ENCODE peak calls at places on chromosomes 1 and 21, in five cellular contexts. One of them, this sample, is unnamed.

GRCh38 chr1:27321813-27322568 is at the start of gene TMEM222:
- DNase-seq in WERI-Rb-1: peak; percentile 96
- DNase-seq in HepG2: peak; percentile 92
- DNase-seq in IMR-90: peak; percentile 95
- DNase-seq in brain microvascular endothelial cell: peak; percentile 92
- DNase-seq in this sample: peak; percentile 99

GRCh38 chr1:39752703-39753102 is 14.0 kb downstream of the PPIE start:
- DNase-seq in IMR-90: no peak
- DNase-seq in WERI-Rb-1: no peak
- DNase-seq in brain microvascular endothelial cell: no peak
- DNase-seq in HepG2: no peak
- DNase-seq in this sample: no peak

GRCh38 chr1:209652873-209653401 is 712 bp upstream of the LAMB3 start:
- DNase-seq in brain microvascular endothelial cell: peak; percentile 51
- DNase-seq in WERI-Rb-1: no peak
- DNase-seq in HepG2: peak; percentile 70
- DNase-seq in IMR-90: peak; percentile 50
- DNase-seq in this sample: peak; percentile 92

GRCh38 chr1:240465531-240465940 is 146.4 kb downstream of the GREM2 start:
- DNase-seq in HepG2: no peak
- DNase-seq in WERI-Rb-1: no peak
- DNase-seq in IMR-90: peak; percentile 54
- DNase-seq in brain microvascular endothelial cell: no peak
- DNase-seq in this sample: no peak

GRCh38 chr1:210360852-210361477 is 32.3 kb downstream of the HHAT start:
- DNase-seq in IMR-90: peak; percentile 74
- DNase-seq in HepG2: peak; percentile 52
- DNase-seq in WERI-Rb-1: no peak
- DNase-seq in brain microvascular endothelial cell: peak; percentile 37
- DNase-seq in this sample: no peak

GRCh38 chr1:184512724-184513123 is 125.9 kb downstream of the C1orf21 start:
- DNase-seq in WERI-Rb-1: no peak
- DNase-seq in brain microvascular endothelial cell: no peak
- DNase-seq in IMR-90: no peak
- DNase-seq in HepG2: no peak
- DNase-seq in this sample: no peak

GRCh38 chr1:5910666-5911065 is 81.6 kb downstream of the NPHP4 start:
- DNase-seq in HepG2: no peak
- DNase-seq in WERI-Rb-1: no peak
- DNase-seq in IMR-90: no peak
- DNase-seq in brain microvascular endothelial cell: no peak
- DNase-seq in this sample: no peak

GRCh38 chr21:37153935-37154350 is 80.9 kb downstream of the TTC3 start:
- DNase-seq in brain microvascular endothelial cell: no peak
- DNase-seq in IMR-90: peak; percentile 18
- DNase-seq in HepG2: peak; percentile 98
- DNase-seq in WERI-Rb-1: peak; percentile 81
- DNase-seq in this sample: no peak

GRCh38 chr1:63777286-63777685 is 3.5 kb downstream of the ROR1 start:
- DNase-seq in WERI-Rb-1: no peak
- DNase-seq in HepG2: no peak
- DNase-seq in brain microvascular endothelial cell: no peak
- DNase-seq in IMR-90: no peak
- DNase-seq in this sample: no peak

GRCh38 chr1:168421399-168422004 is 122.3 kb downstream of the XCL2 start:
- DNase-seq in brain microvascular endothelial cell: no peak
- DNase-seq in HepG2: no peak
- DNase-seq in IMR-90: no peak
- DNase-seq in WERI-Rb-1: no peak
- DNase-seq in this sample: no peak

GRCh38 chr1:152886090-152886489 is 8.0 kb downstream of the SMCP start:
- DNase-seq in WERI-Rb-1: no peak
- DNase-seq in HepG2: no peak
- DNase-seq in brain microvascular endothelial cell: no peak
- DNase-seq in IMR-90: no peak
- DNase-seq in this sample: no peak

GRCh38 chr1:116766616-116767469 is 12.6 kb downstream of the CD2 start:
- DNase-seq in WERI-Rb-1: no peak
- DNase-seq in brain microvascular endothelial cell: no peak
- DNase-seq in HepG2: no peak
- DNase-seq in IMR-90: no peak
- DNase-seq in this sample: no peak

GRCh38 chr21:45975017-45975595 is 6.5 kb upstream of the COL6A1 start:
- DNase-seq in brain microvascular endothelial cell: no peak
- DNase-seq in IMR-90: peak; percentile 43
- DNase-seq in WERI-Rb-1: peak; percentile 68
- DNase-seq in HepG2: no peak
- DNase-seq in this sample: no peak

GRCh38 chr1:19762175-19762779 is 37.4 kb downstream of the TMCO4 start:
- DNase-seq in IMR-90: peak; percentile 23
- DNase-seq in brain microvascular endothelial cell: peak; percentile 31
- DNase-seq in WERI-Rb-1: peak; percentile 50
- DNase-seq in HepG2: peak; percentile 6
- DNase-seq in this sample: peak; percentile 62

GRCh38 chr1:119549719-119550141 is 42.7 kb downstream of the HSD3B1 start:
- DNase-seq in HepG2: peak; percentile 53
- DNase-seq in WERI-Rb-1: peak; percentile 65
- DNase-seq in IMR-90: peak; percentile 67
- DNase-seq in brain microvascular endothelial cell: peak; percentile 76
- DNase-seq in this sample: no peak

DNA sequence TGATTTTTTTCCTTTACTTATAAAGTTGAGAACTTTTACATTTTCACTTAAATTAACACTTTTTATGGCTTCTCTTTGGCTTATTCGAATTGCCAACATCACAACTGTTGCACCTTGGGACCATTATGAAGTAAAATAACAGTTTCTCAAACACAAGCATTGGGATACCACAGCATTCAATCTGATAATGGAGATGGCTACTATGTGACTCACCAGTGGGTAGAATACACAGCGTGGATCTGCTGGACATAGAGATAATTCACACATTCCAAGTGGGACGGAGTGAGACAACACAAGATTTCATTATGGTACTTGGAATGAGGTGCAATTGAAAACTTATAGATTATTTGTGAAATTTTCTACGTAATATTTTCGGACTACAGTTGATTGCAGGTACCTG is 68.0 kb downstream of the ADAMTS1 start:
- DNase-seq in brain microvascular endothelial cell: peak; percentile 47
- DNase-seq in WERI-Rb-1: no peak
- DNase-seq in HepG2: no peak
- DNase-seq in IMR-90: peak; percentile 31
- DNase-seq in this sample: no peak
- H3K4me3 ChIP-seq in brain microvascular endothelial cell: no peak overlapping the region
- H3K4me3 ChIP-seq in WERI-Rb-1: no peak overlapping the region
- H3K4me3 ChIP-seq in HepG2: no peak overlapping the region
- H3K4me3 ChIP-seq in IMR-90: no peak overlapping the region
- H3K4me3 ChIP-seq in this sample: no peak overlapping the region

GRCh38 chr21:39317134-39318090 is 4.0 kb upstream of the BRWD1 start:
- DNase-seq in brain microvascular endothelial cell: no peak
- DNase-seq in WERI-Rb-1: no peak
- DNase-seq in HepG2: no peak
- DNase-seq in IMR-90: no peak
- DNase-seq in this sample: no peak

GRCh38 chr21:39316062-39316461 is 2.6 kb upstream of the BRWD1 start:
- DNase-seq in HepG2: no peak
- DNase-seq in IMR-90: no peak
- DNase-seq in brain microvascular endothelial cell: no peak
- DNase-seq in WERI-Rb-1: no peak
- DNase-seq in this sample: no peak

GRCh38 chr21:39318091-39318959 is 4.9 kb upstream of the BRWD1 start:
- DNase-seq in brain microvascular endothelial cell: no peak
- DNase-seq in HepG2: no peak
- DNase-seq in IMR-90: no peak
- DNase-seq in WERI-Rb-1: no peak
- DNase-seq in this sample: no peak

GRCh38 chr21:39315603-39316002 is 2.2 kb upstream of the BRWD1 start:
- DNase-seq in WERI-Rb-1: no peak
- DNase-seq in IMR-90: no peak
- DNase-seq in brain microvascular endothelial cell: no peak
- DNase-seq in HepG2: no peak
- DNase-seq in this sample: no peak

DNA sequence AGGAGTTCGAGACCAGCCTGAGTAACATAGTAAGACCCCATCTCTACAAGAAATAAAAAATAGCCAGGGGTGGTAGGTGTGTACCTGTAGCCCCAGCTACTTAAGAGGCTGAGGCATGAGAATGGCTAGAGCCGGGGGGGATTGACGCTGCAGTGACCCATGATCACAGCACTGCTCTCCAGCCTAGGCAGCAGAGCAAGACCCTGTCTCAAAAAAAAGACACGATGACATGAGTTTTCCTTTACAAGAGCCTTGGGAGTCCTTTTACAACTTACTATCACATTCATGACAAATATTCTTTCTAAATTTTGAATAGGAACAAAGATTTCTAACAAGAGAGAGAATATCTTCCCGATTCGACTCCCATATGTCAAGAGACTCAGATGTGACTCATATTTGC is 3.3 kb upstream of the BRWD1 start:
- DNase-seq in WERI-Rb-1: no peak
- DNase-seq in HepG2: no peak
- DNase-seq in brain microvascular endothelial cell: no peak
- DNase-seq in IMR-90: no peak
- DNase-seq in this sample: no peak
- H3K27ac ChIP-seq in WERI-Rb-1: no peak overlapping the region
- H3K27ac ChIP-seq in HepG2: no peak overlapping the region
- H3K27ac ChIP-seq in brain microvascular endothelial cell: no peak overlapping the region
- H3K27ac ChIP-seq in IMR-90: no peak overlapping the region
- H3K27ac ChIP-seq in this sample: no peak overlapping the region

GRCh38 chr1:246482780-246483179 is 24.3 kb downstream of the SMYD3 start:
- DNase-seq in IMR-90: peak; percentile 43
- DNase-seq in WERI-Rb-1: no peak
- DNase-seq in HepG2: no peak
- DNase-seq in brain microvascular endothelial cell: no peak
- DNase-seq in this sample: no peak

GRCh38 chr1:246488674-246489073 is 18.4 kb downstream of the SMYD3 start:
- DNase-seq in brain microvascular endothelial cell: no peak
- DNase-seq in HepG2: no peak
- DNase-seq in IMR-90: no peak
- DNase-seq in WERI-Rb-1: no peak
- DNase-seq in this sample: no peak

GRCh38 chr1:246479061-246479460 is 28.0 kb downstream of the SMYD3 start:
- DNase-seq in HepG2: no peak
- DNase-seq in IMR-90: no peak
- DNase-seq in brain microvascular endothelial cell: no peak
- DNase-seq in WERI-Rb-1: no peak
- DNase-seq in this sample: no peak

GRCh38 chr1:246477634-246478033 is 29.4 kb downstream of the SMYD3 start:
- DNase-seq in brain microvascular endothelial cell: no peak
- DNase-seq in HepG2: no peak
- DNase-seq in IMR-90: no peak
- DNase-seq in WERI-Rb-1: no peak
- DNase-seq in this sample: no peak

DNA sequence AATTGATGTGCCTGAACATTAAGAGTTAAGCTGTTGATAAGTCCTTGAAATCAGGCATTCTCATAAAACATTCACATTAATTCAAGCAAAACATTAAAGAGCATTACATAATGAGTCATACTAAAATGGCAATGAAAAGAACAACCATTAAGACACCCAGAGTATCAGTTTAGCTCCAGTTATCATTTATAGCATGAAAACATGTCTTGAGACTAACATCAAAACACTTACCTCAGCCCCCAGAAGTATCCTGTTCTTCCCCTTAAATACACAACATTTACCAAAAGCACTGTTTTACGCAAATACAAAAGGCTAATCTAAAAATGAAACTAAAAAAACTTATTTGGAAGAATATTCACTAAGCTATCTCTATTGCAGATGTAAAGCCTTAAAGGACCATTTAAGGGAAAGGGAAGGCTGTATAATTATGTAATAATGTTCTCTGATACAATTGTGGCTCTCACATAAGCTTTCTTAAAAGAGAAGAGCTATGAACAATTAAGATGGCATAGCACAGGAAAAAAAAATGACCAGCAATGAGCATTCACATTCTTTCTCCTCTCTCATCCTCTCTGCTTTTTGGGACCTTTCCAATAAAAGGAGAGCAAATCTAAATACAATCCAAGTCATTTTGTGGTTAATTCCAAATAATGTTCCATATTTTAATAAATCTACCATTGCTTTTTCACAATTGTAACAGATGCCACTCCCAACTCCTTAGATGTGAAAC is 23.7 kb downstream of the SMYD3 start:
- DNase-seq in HepG2: no peak
- DNase-seq in brain microvascular endothelial cell: no peak
- DNase-seq in WERI-Rb-1: no peak
- DNase-seq in IMR-90: peak; percentile 38
- DNase-seq in this sample: no peak
- H3K4me3 ChIP-seq in HepG2: no peak overlapping the region
- H3K4me3 ChIP-seq in brain microvascular endothelial cell: no peak overlapping the region
- H3K4me3 ChIP-seq in WERI-Rb-1: no peak overlapping the region
- H3K4me3 ChIP-seq in IMR-90: peak overlapping the region; percentile 26
- H3K4me3 ChIP-seq in this sample: peak overlapping the region; percentile 6

GRCh38 chr21:41685511-41686149 is 81.2 kb downstream of the RIPK4 start:
- DNase-seq in HepG2: no peak
- DNase-seq in brain microvascular endothelial cell: no peak
- DNase-seq in IMR-90: no peak
- DNase-seq in WERI-Rb-1: no peak
- DNase-seq in this sample: no peak
- H3K27ac ChIP-seq in HepG2: no peak overlapping the region
- H3K27ac ChIP-seq in brain microvascular endothelial cell: no peak overlapping the region
- H3K27ac ChIP-seq in IMR-90: no peak overlapping the region
- H3K27ac ChIP-seq in WERI-Rb-1: no peak overlapping the region
- H3K27ac ChIP-seq in this sample: no peak overlapping the region

GRCh38 chr1:169676001-169676400 is 35.4 kb downstream of the SELL start:
- DNase-seq in IMR-90: peak; percentile 38
- DNase-seq in WERI-Rb-1: no peak
- DNase-seq in HepG2: no peak
- DNase-seq in brain microvascular endothelial cell: peak; percentile 86
- DNase-seq in this sample: no peak
- H3K4me3 ChIP-seq in IMR-90: no peak overlapping the region
- H3K4me3 ChIP-seq in WERI-Rb-1: no peak overlapping the region
- H3K4me3 ChIP-seq in HepG2: no peak overlapping the region
- H3K4me3 ChIP-seq in brain microvascular endothelial cell: no peak overlapping the region
- H3K4me3 ChIP-seq in this sample: no peak overlapping the region

GRCh38 chr1:198959676-198960075 is 320.8 kb downstream of the PTPRC start:
- DNase-seq in brain microvascular endothelial cell: no peak
- DNase-seq in IMR-90: no peak
- DNase-seq in HepG2: no peak
- DNase-seq in WERI-Rb-1: no peak
- DNase-seq in this sample: no peak
- H3K27ac ChIP-seq in brain microvascular endothelial cell: no peak overlapping the region
- H3K27ac ChIP-seq in IMR-90: no peak overlapping the region
- H3K27ac ChIP-seq in HepG2: no peak overlapping the region
- H3K27ac ChIP-seq in WERI-Rb-1: no peak overlapping the region
- H3K27ac ChIP-seq in this sample: no peak overlapping the region

DNA sequence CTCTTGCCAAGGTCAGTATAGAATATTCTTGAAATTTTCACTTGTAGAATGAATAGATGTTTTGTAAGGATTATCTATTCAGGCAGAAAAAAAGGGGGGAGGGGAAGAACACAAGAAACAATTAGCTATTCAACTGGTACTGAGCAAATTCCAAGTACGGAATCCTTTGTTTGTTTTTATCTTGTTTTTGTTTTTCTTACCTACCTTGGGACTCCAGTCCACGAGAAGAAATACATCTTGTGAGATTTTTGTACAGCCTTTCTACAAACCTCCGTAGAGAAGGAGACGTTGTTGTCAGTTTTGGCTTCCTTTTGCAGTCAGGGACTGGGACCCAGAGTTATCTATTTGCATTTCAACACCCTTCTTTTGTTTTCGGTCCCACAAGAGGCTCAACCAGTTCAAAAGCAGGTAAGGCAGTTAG is 36.0 kb downstream of the ZNF281 start:
- DNase-seq in brain microvascular endothelial cell: no peak
- DNase-seq in WERI-Rb-1: no peak
- DNase-seq in HepG2: peak; percentile 84
- DNase-seq in IMR-90: no peak
- DNase-seq in this sample: no peak
- H3K4me3 ChIP-seq in brain microvascular endothelial cell: no peak overlapping the region
- H3K4me3 ChIP-seq in WERI-Rb-1: no peak overlapping the region
- H3K4me3 ChIP-seq in HepG2: peak overlapping the region; percentile 47
- H3K4me3 ChIP-seq in IMR-90: no peak overlapping the region
- H3K4me3 ChIP-seq in this sample: no peak overlapping the region